ENCODE peak calls at places on chromosomes 1 and 21, in four cellular contexts. D is thyroid gland; R is CD8-positive, alpha-beta T cell; H is PC-9. B is an unnamed sample.
A peak's percentile ranks its signal among the peaks of the same experiment; 100 is the strongest.

GRCh38 chr1:86856196-86856595 is 57.7 kb downstream of the SELENOF start:
- DNase-seq in D (no peak), R (no peak), H (no peak), B (no peak)

GRCh38 chr21:45374826-45375455 is 30.0 kb upstream of the COL18A1 start:
- DNase-seq in D (no peak), R (no peak), H (no peak), B (no peak)

GRCh38 chr1:173193639-173194038 is 13.5 kb downstream of the TNFSF4 start:
- DNase-seq in D (no peak), R (no peak), H (no peak), B (no peak)

GRCh38 chr1:61318319-61319125 is 236.2 kb downstream of the NFIA start:
- DNase-seq in D (peak; percentile 34), R (no peak), H (no peak), B (no peak)

GRCh38 chr1:202240956-202241355 is 47.4 kb downstream of the LGR6 start:
- DNase-seq in D (no peak), R (no peak), H (no peak), B (no peak)

GRCh38 chr1:83130886-83131691 is 867.8 kb downstream of the TTLL7 start:
- DNase-seq in D (no peak), R (no peak), H (no peak), B (no peak)

GRCh38 chr1:62687421-62687902 is 724 bp downstream of the DOCK7 start:
- DNase-seq in D (peak; percentile 39), R (no peak), H (peak; percentile 23), B (peak; percentile 29)

GRCh38 chr1:14529436-14529835 is 69.0 kb upstream of the KAZN start:
- DNase-seq in D (peak; percentile 41), R (no peak), H (no peak), B (no peak)

GRCh38 chr1:225746361-225747179 is 31.1 kb upstream of the SRP9 start:
- DNase-seq in D (peak; percentile 53), R (no peak), H (peak; percentile 59), B (peak; percentile 72)

GRCh38 chr1:96715482-96715881 is 6.1 kb upstream of the PTBP2 start:
- DNase-seq in D (no peak), R (no peak), H (no peak), B (no peak)

GRCh38 chr1:32247983-32248889 is 1.2 kb downstream of the FAM167B start:
- DNase-seq in D (peak; percentile 87), R (peak; percentile 59), H (peak; percentile 55), B (peak; percentile 84)
- H3K4me3 ChIP-seq in D (no peak overlapping the region), R (peak overlapping the region; percentile 28), H (no peak overlapping the region), B (no peak overlapping the region)

GRCh38 chr1:3351300-3352083 is 103.0 kb upstream of the ARHGEF16 start:
- DNase-seq in D (no peak), R (no peak), H (no peak), B (no peak)
- H3K4me1 ChIP-seq in D (peaks cover 64% of the 10 kb centered on the region), R (no peaks in the 10 kb centered on the region), H (no peaks in the 10 kb centered on the region), B (peaks cover 2% of the 10 kb centered on the region)

GRCh38 chr1:235865565-235866206 is 1.0 kb downstream of the LYST start:
- DNase-seq in D (no peak), R (no peak), H (no peak), B (no peak)

GRCh38 chr1:235861857-235862256 is 4.8 kb downstream of the LYST start:
- DNase-seq in D (no peak), R (no peak), H (no peak), B (no peak)

GRCh38 chr1:235866207-235866912 is at the start of gene LYST:
- DNase-seq in D (peak; percentile 63), R (no peak), H (peak; percentile 58), B (peak; percentile 47)

GRCh38 chr1:235864965-235865525 is 1.7 kb downstream of the LYST start:
- DNase-seq in D (no peak), R (no peak), H (no peak), B (no peak)

GRCh38 chr1:235864469-235864868 is 2.2 kb downstream of the LYST start:
- DNase-seq in D (no peak), R (no peak), H (no peak), B (no peak)
- H3K4me3 ChIP-seq in D (no peak overlapping the region), R (no peak overlapping the region), H (no peak overlapping the region), B (no peak overlapping the region)

GRCh38 chr1:183598386-183598785 is 8.1 kb upstream of the NCF2 start:
- DNase-seq in D (no peak), R (no peak), H (no peak), B (no peak)

GRCh38 chr1:183593356-183593755 is 3.1 kb upstream of the NCF2 start:
- DNase-seq in D (no peak), R (no peak), H (no peak), B (no peak)

GRCh38 chr1:183597656-183598055 is 7.4 kb upstream of the NCF2 start:
- DNase-seq in D (no peak), R (no peak), H (no peak), B (no peak)

GRCh38 chr1:183595537-183595936 is 5.3 kb upstream of the NCF2 start:
- DNase-seq in D (no peak), R (no peak), H (no peak), B (no peak)

GRCh38 chr1:183596500-183596899 is 6.2 kb upstream of the NCF2 start:
- DNase-seq in D (no peak), R (no peak), H (no peak), B (no peak)
- H3K4me1 ChIP-seq in D (no peaks in the 10 kb centered on the region), R (no peaks in the 10 kb centered on the region), H (peaks cover 11% of the 10 kb centered on the region), B (no peaks in the 10 kb centered on the region)

DNA sequence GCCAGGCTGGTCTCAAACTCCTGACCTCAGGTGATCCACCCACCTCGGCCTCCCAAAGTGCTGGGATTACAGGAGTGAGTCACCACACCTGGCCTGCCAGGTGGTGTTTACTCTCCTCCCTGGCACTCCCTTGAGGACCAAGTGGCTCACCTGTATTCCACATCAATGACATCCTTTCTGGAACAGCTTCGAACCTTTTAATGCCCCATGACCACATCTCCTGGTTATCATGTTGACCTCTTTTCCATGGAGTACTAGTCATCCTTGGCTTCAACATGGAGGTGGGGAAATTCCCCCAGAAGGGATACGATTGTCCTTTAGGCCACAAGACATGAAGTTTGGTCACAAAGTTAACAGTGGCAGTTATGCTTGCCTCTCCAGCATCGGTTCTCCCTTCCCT is 66.9 kb downstream of the CDC7 start:
- DNase-seq in D (no peak), R (no peak), H (no peak), B (no peak)
- H3K4me3 ChIP-seq in D (no peak overlapping the region), R (no peak overlapping the region), H (no peak overlapping the region), B (no peak overlapping the region)

DNA sequence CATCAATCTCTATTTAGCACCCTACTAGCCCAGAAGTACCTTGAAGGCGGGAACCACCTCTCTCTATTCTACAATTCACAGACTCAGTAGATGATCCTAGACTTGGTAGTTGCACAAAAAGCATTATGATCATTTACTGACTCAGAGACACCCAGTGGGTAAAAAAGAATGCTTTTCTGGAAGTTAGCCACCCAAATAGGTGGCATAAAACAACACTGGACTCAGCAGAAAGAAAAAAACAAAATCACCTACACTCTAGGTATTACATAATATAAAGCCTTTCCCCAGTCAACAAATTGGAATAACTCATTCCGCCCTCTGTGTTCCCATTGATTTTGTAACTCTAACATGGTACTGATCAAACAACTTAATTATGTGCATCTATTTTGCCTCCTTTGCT is 126.3 kb downstream of the PTPN14 start:
- DNase-seq in D (no peak), R (no peak), H (no peak), B (no peak)
- H3K4me1 ChIP-seq in D (peaks cover 17% of the 10 kb centered on the region), R (peaks cover 23% of the 10 kb centered on the region), H (peaks cover 11% of the 10 kb centered on the region), B (peaks cover 2% of the 10 kb centered on the region)

DNA sequence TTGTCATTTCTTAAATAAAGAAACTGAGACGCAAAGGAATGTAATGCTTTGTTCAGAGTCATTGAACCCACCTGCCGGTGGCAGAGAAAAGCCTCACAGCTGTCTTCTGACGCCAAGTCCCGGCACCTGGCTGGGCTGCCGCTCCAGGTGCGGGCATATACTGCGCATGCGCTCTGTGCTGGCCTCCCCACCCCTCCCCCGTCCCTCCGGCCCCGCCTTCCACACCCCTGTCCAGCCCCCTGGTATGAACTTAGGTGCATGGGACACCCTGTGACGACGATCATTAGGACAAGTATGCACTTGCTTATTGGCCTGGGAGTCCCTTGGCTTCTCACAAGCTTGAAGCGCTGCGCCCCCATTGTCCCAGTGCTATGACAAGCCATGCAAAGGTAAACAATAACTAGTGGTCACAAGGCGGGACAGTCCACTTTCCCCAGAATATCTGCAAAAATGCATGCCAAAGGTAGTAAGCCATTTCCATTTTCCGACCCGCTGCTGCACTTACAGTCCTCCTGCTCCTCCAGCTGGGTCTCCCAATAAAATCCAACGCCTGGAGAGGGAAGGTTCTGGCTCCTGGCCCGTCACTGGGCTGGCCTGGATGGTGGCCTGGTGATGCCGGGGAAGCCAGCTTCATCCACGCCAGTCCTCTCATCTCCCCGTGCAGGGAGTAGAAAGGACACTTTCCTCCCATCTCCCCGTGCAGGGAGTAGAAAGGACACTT is 100.4 kb downstream of the PSMG1 start:
- DNase-seq in D (peak; percentile 68), R (no peak), H (no peak), B (no peak)
- H3K4me3 ChIP-seq in D (no peak overlapping the region), R (no peak overlapping the region), H (no peak overlapping the region), B (no peak overlapping the region)

DNA sequence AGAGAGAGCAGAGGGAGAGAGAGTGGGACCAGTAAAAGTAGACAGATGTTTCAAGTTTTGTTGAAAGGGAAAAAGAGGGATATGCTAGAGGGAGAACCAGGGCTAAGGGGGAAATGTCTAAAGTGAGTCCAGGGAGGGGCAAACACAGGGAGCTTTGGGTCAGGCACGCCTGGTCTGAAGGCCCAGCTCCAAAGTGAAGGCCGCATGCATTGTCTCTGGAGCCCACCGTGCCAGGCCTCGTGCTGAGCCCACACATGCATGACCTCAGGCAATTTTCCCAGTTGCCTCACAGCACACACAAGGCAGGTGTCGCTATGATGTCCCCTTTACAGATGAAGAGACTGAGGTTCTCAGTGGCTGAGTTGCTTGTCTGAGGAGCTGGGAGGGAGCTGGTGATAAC is 16.0 kb downstream of the KIF17 start:
- DNase-seq in D (no peak), R (no peak), H (no peak), B (no peak)
- H3K4me1 ChIP-seq in D (no peaks in the 10 kb centered on the region), R (peaks cover 4% of the 10 kb centered on the region), H (peaks cover 5% of the 10 kb centered on the region), B (no peaks in the 10 kb centered on the region)